ENCODE peak calls at places on chromosome 10, in seven cellular contexts. N is activated T-helper 9 cell treated with anti-CD3 and anti-CD28 coated beads, Interleukin-2, amount 50 U/mL, for 16 hours; G is naive thymus-derived CD8-positive, alpha-beta T cell; V is astrocyte of the cerebellum; Z is fibroblast of pulmonary artery; U is chondrocyte; O is cardiac fibroblast. C is an unnamed sample.

GRCh38 chr10:127853868-127854768 is 38.6 kb downstream of the CLRN3 start:
- DNase-seq in U (no peak), V (peak), G (peak), O (peak), N (peak), Z (peak), C (peak)

GRCh38 chr10:44951827-44952226 is 7.8 kb upstream of the RASSF4 start:
- DNase-seq in V (no peak), O (no peak), G (no peak), N (no peak), U (no peak), Z (no peak), C (no peak)

GRCh38 chr10:7891634-7892033 is 73.3 kb downstream of the TAF3 start:
- DNase-seq in U (no peak), V (no peak), N (no peak), G (no peak), Z (peak), O (peak), C (peak)

GRCh38 chr10:5858811-5859210 is 30.9 kb downstream of the ANKRD16 start:
- DNase-seq in U (peak), G (no peak), Z (no peak), O (no peak), N (no peak), V (no peak), C (no peak)

GRCh38 chr10:69851306-69851705 is 49.6 kb downstream of the COL13A1 start:
- DNase-seq in N (no peak), V (no peak), G (no peak), O (no peak), U (no peak), Z (no peak), C (no peak)

GRCh38 chr10:116127296-116127695 is 145.7 kb downstream of the GFRA1 start:
- DNase-seq in G (no peak), Z (no peak), V (no peak), O (no peak), N (no peak), U (no peak), C (no peak)

GRCh38 chr10:43928425-43928968 is 279.8 kb upstream of the ZNF32 start:
- DNase-seq in O (no peak), G (no peak), Z (no peak), N (no peak), U (no peak), V (no peak), C (no peak)

GRCh38 chr10:132476146-132477065 is 61.2 kb upstream of the INPP5A start:
- DNase-seq in O (no peak), U (peak), G (no peak), V (no peak), Z (no peak), N (no peak), C (no peak)

GRCh38 chr10:132833421-132834111 is 47.6 kb upstream of the NKX6-2 start:
- DNase-seq in G (no peak), Z (no peak), O (no peak), N (no peak), U (no peak), V (no peak), C (no peak)

GRCh38 chr10:133056651-133057178 is 31.0 kb upstream of the ADGRA1 start:
- DNase-seq in V (no peak), U (no peak), G (no peak), O (no peak), Z (no peak), N (no peak), C (no peak)

GRCh38 chr10:93103953-93104352 is 30.3 kb downstream of the CYP26A1 start:
- DNase-seq in V (no peak), N (no peak), U (no peak), G (no peak), Z (no peak), O (no peak), C (no peak)

GRCh38 chr10:73366381-73367298 is 8.0 kb upstream of the CFAP70 start:
- DNase-seq in O (no peak), Z (no peak), N (no peak), G (no peak), V (no peak), U (no peak), C (no peak)

GRCh38 chr10:97333351-97333600 is 1.3 kb downstream of the FRAT2 start:
- DNase-seq in Z (peak), N (no peak), U (no peak), V (peak), O (peak), G (no peak), C (peak)

GRCh38 chr10:35041502-35041879 is 48.6 kb downstream of the CUL2 start:
- DNase-seq in U (no peak), Z (no peak), G (no peak), V (no peak), N (no peak), O (peak), C (no peak)

GRCh38 chr10:69644658-69645295 is 14.7 kb downstream of the FAM241B start:
- DNase-seq in Z (peak), G (no peak), V (peak), O (peak), U (peak), N (no peak), C (peak)

GRCh38 chr10:69838418-69838817 is 36.7 kb downstream of the COL13A1 start:
- DNase-seq in O (no peak), Z (no peak), N (no peak), V (no peak), U (no peak), G (no peak), C (no peak)

GRCh38 chr10:5576780-5577472 is 52.2 kb downstream of the CALML3 start:
- DNase-seq in N (no peak), V (no peak), Z (no peak), U (peak), O (no peak), G (no peak), C (no peak)

GRCh38 chr10:87976101-87976743 is 112.8 kb downstream of the PTEN start:
- DNase-seq in O (peak), V (no peak), U (no peak), N (no peak), Z (peak), G (no peak), C (no peak)

GRCh38 chr10:46227571-46228075 is 59.2 kb upstream of the ANTXRL start:
- DNase-seq in Z (no peak), U (no peak), G (peak), V (no peak), N (no peak), O (no peak), C (no peak)

GRCh38 chr10:86655596-86655995 is 1.2 kb downstream of the OPN4 start:
- DNase-seq in N (no peak), G (no peak), V (no peak), Z (no peak), U (peak), O (no peak), C (no peak)

C was measured in endothelial cell of umbilical vein.